ENCODE peak calls at places on chromosomes 3 and 15, in nine cellular contexts. J is GM20000, Q is suprapubic skin, U is PC-3, O is AG09319, S is GM23338, R is mucosa of descending colon, M is fibroblast of mammary gland, X is IMR-90. K is an unnamed sample.
A peak's percentile ranks its signal among the peaks of the same experiment; 100 is the strongest.

GRCh38 chr3:149964296-149964695 is 6.4 kb downstream of the PFN2 start:
- DNase-seq in R (no peak), J (no peak), Q (no peak), M (no peak), U (no peak), S (no peak), O (no peak), X (peak; percentile 33), K (no peak)

GRCh38 chr3:112888388-112889085 is 41.9 kb upstream of the CD200R1L start:
- DNase-seq in M (no peak), U (peak; percentile 23), O (no peak), Q (no peak), J (no peak), R (no peak), S (no peak), X (peak; percentile 8), K (no peak)

GRCh38 chr3:52484680-52485461 is 10.3 kb upstream of the STAB1 start:
- DNase-seq in S (no peak), U (no peak), R (no peak), O (no peak), M (no peak), J (no peak), X (no peak), Q (no peak), K (no peak)

GRCh38 chr3:72896996-72897757 is 9.3 kb downstream of the GXYLT2 start:
- DNase-seq in J (no peak), R (no peak), O (no peak), S (no peak), U (no peak), X (peak; percentile 69), Q (no peak), M (peak; percentile 68), K (no peak)

GRCh38 chr15:38612159-38612863 is 47.7 kb upstream of the RASGRP1 start:
- DNase-seq in J (no peak), O (no peak), S (no peak), R (no peak), X (no peak), Q (no peak), M (no peak), U (no peak), K (no peak)

GRCh38 chr3:87982421-87982820 is 76.4 kb downstream of the CGGBP1 start:
- DNase-seq in Q (no peak), S (no peak), X (no peak), U (no peak), M (no peak), R (no peak), J (no peak), O (no peak), K (no peak)

GRCh38 chr3:41200669-41201021 is 1.3 kb downstream of the CTNNB1 start:
- DNase-seq in X (peak; percentile 51), R (no peak), U (peak; percentile 39), J (peak; percentile 28), M (peak; percentile 50), S (no peak), O (no peak), Q (no peak), K (no peak)

GRCh38 chr15:94080416-94080815 is 150.9 kb upstream of the MCTP2 start:
- DNase-seq in J (no peak), X (no peak), U (peak; percentile 84), R (no peak), Q (peak; percentile 79), M (peak; percentile 94), O (peak; percentile 86), S (peak; percentile 59), K (peak; percentile 90)

GRCh38 chr3:24519368-24520100 is 24.9 kb upstream of the THRB start:
- DNase-seq in M (no peak), U (no peak), X (no peak), Q (no peak), S (peak; percentile 82), O (no peak), R (no peak), J (peak; percentile 55), K (no peak)

GRCh38 chr15:61083081-61083780 is 145.9 kb downstream of the RORA start:
- DNase-seq in J (no peak), U (no peak), M (no peak), Q (no peak), S (no peak), R (no peak), O (no peak), X (no peak), K (no peak)

GRCh38 chr3:173750095-173750494 is 352.6 kb downstream of the NLGN1 start:
- DNase-seq in S (no peak), O (no peak), Q (no peak), U (no peak), R (no peak), M (peak; percentile 38), X (peak; percentile 54), J (no peak), K (no peak)

GRCh38 chr3:112132554-112132953 is 494 bp downstream of the GCSAM start:
- DNase-seq in X (no peak), J (no peak), Q (no peak), U (no peak), O (no peak), S (no peak), M (no peak), R (no peak), K (no peak)

GRCh38 chr3:118536764-118537163 is 497.9 kb downstream of the IGSF11 start:
- DNase-seq in J (no peak), Q (no peak), S (no peak), X (no peak), R (no peak), M (no peak), U (peak; percentile 50), O (no peak), K (no peak)

GRCh38 chr3:16059081-16059537 is 115.4 kb upstream of the GALNT15 start:
- DNase-seq in R (no peak), J (no peak), M (peak; percentile 49), U (no peak), O (no peak), Q (no peak), S (peak; percentile 30), X (peak; percentile 39), K (no peak)

GRCh38 chr3:185647134-185647879 is 61.2 kb downstream of the SENP2 start:
- DNase-seq in O (no peak), Q (peak; percentile 68), R (no peak), M (no peak), J (no peak), S (no peak), U (no peak), X (no peak), K (peak; percentile 65)

GRCh38 chr15:85477730-85478129 is 97.3 kb downstream of the AKAP13 start:
- DNase-seq in U (peak; percentile 41), R (no peak), J (no peak), Q (no peak), O (no peak), S (no peak), X (peak; percentile 86), M (peak; percentile 85), K (no peak)
- TF ChIP-seq CTCF in U (peak; percentile 22), R (no peak), J (no peak), Q (no peak), O (no peak), S (no peak), X (no peak), M (peak; percentile 32), K (peak; percentile 15)

GRCh38 chr3:195860456-195860855 is 47.9 kb downstream of the TNK2 start:
- DNase-seq in U (no peak), M (no peak), S (no peak), O (no peak), R (no peak), X (no peak), J (no peak), Q (no peak), K (no peak)

GRCh38 chr3:195859061-195859845 is 47.5 kb upstream of the MUC4 start:
- DNase-seq in M (peak; percentile 64), R (no peak), S (peak; percentile 89), J (peak; percentile 89), Q (peak; percentile 92), U (peak; percentile 89), X (peak; percentile 44), O (peak; percentile 27), K (no peak)

GRCh38 chr3:195856410-195857084 is 44.8 kb upstream of the MUC4 start:
- DNase-seq in Q (no peak), O (no peak), R (peak; percentile 32), X (no peak), J (no peak), S (no peak), M (no peak), U (no peak), K (no peak)

GRCh38 chr3:195863121-195864061 is 45.0 kb downstream of the TNK2 start:
- DNase-seq in U (peak; percentile 88), Q (peak; percentile 93), X (peak; percentile 89), O (peak; percentile 72), S (peak; percentile 90), J (peak; percentile 84), M (peak; percentile 87), R (peak; percentile 86), K (peak; percentile 96)

DNA sequence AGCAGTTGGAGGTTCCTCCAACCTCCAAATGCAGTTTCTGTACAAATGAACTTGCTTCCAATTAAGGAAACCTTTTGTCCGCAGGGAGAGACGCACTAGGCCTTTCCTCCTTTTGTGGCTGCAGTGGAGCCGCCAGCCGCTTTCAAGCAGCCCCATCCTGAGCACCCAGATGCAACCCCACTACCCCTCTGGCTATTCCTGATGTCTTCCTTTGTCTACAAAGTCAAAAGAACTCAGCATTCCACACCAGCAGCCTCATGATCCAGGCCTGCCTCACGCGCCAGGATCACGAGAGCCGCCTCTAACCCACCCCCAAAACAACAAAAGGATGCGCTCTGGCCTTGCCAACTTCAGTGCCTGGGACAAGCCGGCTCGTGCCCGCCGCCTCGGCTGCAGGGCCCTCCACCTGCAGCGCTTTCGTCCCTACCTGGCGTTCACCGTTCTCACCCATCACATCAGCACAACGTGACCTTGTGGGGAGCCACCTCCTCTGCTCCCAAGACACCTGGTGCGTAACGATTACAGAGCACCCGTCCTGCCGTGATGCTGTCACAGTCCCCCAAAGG is 48.2 kb upstream of the MUC4 start:
- DNase-seq in J (no peak), Q (no peak), X (no peak), M (no peak), U (no peak), S (no peak), R (no peak), O (no peak), K (no peak)
- TF ChIP-seq CTCF in J (no peak), Q (no peak), X (no peak), M (no peak), U (no peak), S (no peak), R (no peak), O (no peak), K (no peak)

GRCh38 chr3:128464188-128464587 is 2.5 kb downstream of the DNAJB8 start:
- DNase-seq in J (no peak), U (no peak), X (no peak), Q (no peak), O (no peak), M (no peak), S (peak; percentile 34), R (no peak), K (no peak)
- TF ChIP-seq CTCF in J (no peak), U (no peak), X (no peak), Q (no peak), O (no peak), M (no peak), S (peak; percentile 46), R (no peak), K (no peak)

DNA sequence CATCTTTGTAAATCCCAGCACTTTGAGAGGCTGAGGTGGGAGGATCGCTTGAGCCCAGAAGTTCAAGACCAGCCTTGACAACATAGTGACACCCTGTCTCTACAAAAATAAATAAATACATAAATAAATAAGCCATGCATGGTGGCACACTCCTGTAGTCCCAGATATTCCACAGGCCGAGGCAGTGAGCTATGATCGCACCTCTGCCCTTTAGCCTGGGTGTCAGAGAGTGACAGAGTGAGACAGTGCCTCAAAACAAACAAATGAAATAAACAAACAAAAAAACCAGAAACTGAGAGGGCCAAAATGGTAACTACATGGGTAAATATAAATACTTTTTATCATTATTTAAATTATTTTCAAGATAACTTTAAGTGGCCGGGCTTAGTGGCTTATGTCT is 445.4 kb downstream of the ZIC1 start:
- DNase-seq in R (no peak), O (no peak), X (no peak), Q (no peak), J (no peak), M (no peak), U (no peak), S (no peak), K (no peak)
- TF ChIP-seq CTCF in R (no peak), O (no peak), X (no peak), Q (no peak), J (no peak), M (no peak), U (no peak), S (no peak), K (no peak)